ENCODE peak calls at places on chromosomes 5 and 9, in five cellular contexts. C is Peyer's patch, J is GM23248, P is HCT116, V is GM23338. K is an unnamed sample. For H3K4me1, the result is how much of the 10 kb centered on the place peaks cover.

GRCh38 chr9:91836515-91836914 is 113.5 kb downstream of the ROR2 start:
- DNase-seq in V (no peak), P (no peak), J (peak), C (no peak), K (no peak)

GRCh38 chr5:53035868-53036381 is 46.8 kb downstream of the ITGA2 start:
- DNase-seq in J (peak), C (no peak), V (peak), P (no peak), K (no peak)

GRCh38 chr5:17991775-17992174 is 357.5 kb downstream of the TAF11L14 start:
- DNase-seq in J (no peak), V (no peak), C (no peak), P (no peak), K (no peak)

GRCh38 chr5:41636605-41637004 is 126.2 kb upstream of the PLCXD3 start:
- DNase-seq in J (peak), V (peak), C (no peak), P (peak), K (no peak)

GRCh38 chr5:17896605-17897004 is 262.3 kb downstream of the TAF11L14 start:
- DNase-seq in J (peak), V (no peak), C (no peak), P (no peak), K (no peak)

GRCh38 chr9:10274156-10274555 is 338.6 kb downstream of the PTPRD start:
- DNase-seq in C (no peak), P (no peak), V (peak), J (no peak), K (no peak)

GRCh38 chr9:93598647-93599241 is 22.4 kb downstream of the PHF2 start:
- DNase-seq in J (peak), C (peak), V (no peak), P (no peak), K (no peak)

GRCh38 chr5:180234271-180234670 is 25.3 kb upstream of the RASGEF1C start:
- DNase-seq in P (no peak), J (no peak), V (no peak), C (no peak), K (no peak)

GRCh38 chr5:40853632-40854192 is 12.5 kb downstream of the CARD6 start:
- DNase-seq in C (no peak), V (no peak), J (no peak), P (no peak), K (no peak)

GRCh38 chr5:14258840-14259239 is 115.7 kb downstream of the TRIO start:
- DNase-seq in C (no peak), V (peak), J (no peak), P (no peak), K (no peak)
- H3K4me3 ChIP-seq in C (no peak), V (peak), J (no peak), P (no peak), K (no peak)

GRCh38 chr9:127909839-127910273 is 7.0 kb downstream of the ST6GALNAC4 start:
- DNase-seq in J (no peak), V (no peak), C (no peak), P (no peak), K (peak)
- H3K4me1 ChIP-seq in J (under half), V (under half), C (under half), P (under half), K (under half)

DNA sequence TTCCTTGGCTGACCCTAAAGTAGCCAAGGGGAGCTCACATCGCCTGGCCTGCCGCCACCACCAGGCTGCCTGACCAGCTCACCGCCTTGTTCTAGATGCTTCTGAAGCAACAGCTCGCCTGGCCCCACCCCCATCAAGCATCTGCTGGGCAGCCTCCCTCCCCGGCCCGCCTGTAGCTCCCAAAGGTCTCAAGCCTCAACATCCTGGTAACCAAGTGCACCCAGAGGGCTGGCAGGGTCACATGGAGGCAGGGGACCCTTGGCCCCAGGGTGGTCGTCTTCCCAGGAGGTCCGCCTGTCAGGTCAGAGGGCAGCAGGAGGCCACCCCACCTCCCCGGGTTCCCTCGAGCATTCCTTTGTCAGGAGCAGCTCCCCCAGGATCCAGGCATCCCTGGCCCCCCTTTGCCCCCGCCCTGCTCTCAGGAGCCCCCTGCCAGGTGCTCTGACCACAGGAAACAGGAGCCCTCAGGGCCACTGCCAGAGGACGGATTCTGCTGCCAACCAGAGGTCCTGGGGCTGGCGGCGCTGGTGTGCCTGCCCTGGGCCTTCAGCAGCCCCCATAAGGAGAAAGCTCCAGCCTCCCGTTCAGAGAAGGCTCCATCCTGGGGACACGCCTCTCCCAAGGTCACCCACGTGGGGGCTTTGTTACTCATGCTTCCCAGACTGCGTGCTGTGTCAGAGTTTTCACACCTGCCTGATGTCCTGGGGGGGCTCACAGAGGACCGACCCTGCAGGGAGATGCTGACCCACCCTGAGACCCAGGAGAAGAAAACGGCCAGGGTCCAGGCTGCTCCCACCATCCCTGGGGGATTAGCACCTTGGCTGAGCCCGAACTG is 3.5 kb upstream of the LRRC14B start:
- DNase-seq in C (no peak), P (no peak), V (no peak), J (peak), K (no peak)
- H3K4me3 ChIP-seq in C (peak), P (no peak), V (no peak), J (peak), K (peak)

GRCh38 chr5:143404416-143405062 is 1.1 kb upstream of the NR3C1 start:
- DNase-seq in J (peak), V (peak), P (no peak), C (peak), K (peak)
- H3K4me1 ChIP-seq in J (under half), V (under half), P (under half), C (under half), K (under half)

K was measured in pancreas.